ENCODE peak calls at places on chromosome 11, in eight cellular contexts. One of them, this sample, is unnamed.

GRCh38 chr11:23540101-23540561 is 679.9 kb upstream of the CCDC179 start:
- DNase-seq in K562: peak; percentile 18
- DNase-seq in SK-N-SH: peak; percentile 66
- DNase-seq in GM12878: peak; percentile 5
- DNase-seq in sigmoid colon: peak; percentile 44
- DNase-seq in upper lobe of left lung: no peak
- DNase-seq in H1: peak; percentile 49
- DNase-seq in stomach: no peak
- DNase-seq in this sample: no peak

GRCh38 chr11:128738942-128739341 is 45.1 kb downstream of the FLI1 start:
- DNase-seq in K562: no peak
- DNase-seq in SK-N-SH: no peak
- DNase-seq in GM12878: no peak
- DNase-seq in sigmoid colon: no peak
- DNase-seq in upper lobe of left lung: no peak
- DNase-seq in H1: no peak
- DNase-seq in stomach: no peak
- DNase-seq in this sample: no peak

GRCh38 chr11:118435233-118435892 is 929 bp upstream of the KMT2A start:
- DNase-seq in K562: peak; percentile 64
- DNase-seq in SK-N-SH: peak; percentile 83
- DNase-seq in GM12878: no peak
- DNase-seq in sigmoid colon: peak; percentile 72
- DNase-seq in upper lobe of left lung: peak; percentile 63
- DNase-seq in H1: peak; percentile 73
- DNase-seq in stomach: peak; percentile 53
- DNase-seq in this sample: peak; percentile 67

GRCh38 chr11:82233211-82233610 is 500.5 kb downstream of the FAM181B start:
- DNase-seq in K562: no peak
- DNase-seq in SK-N-SH: no peak
- DNase-seq in GM12878: no peak
- DNase-seq in sigmoid colon: no peak
- DNase-seq in upper lobe of left lung: no peak
- DNase-seq in H1: no peak
- DNase-seq in stomach: no peak
- DNase-seq in this sample: no peak

GRCh38 chr11:124897681-124898680 is at the start of gene ROBO4:
- DNase-seq in K562: no peak
- DNase-seq in SK-N-SH: peak; percentile 15
- DNase-seq in GM12878: no peak
- DNase-seq in sigmoid colon: peak; percentile 70
- DNase-seq in upper lobe of left lung: peak; percentile 47
- DNase-seq in H1: no peak
- DNase-seq in stomach: no peak
- DNase-seq in this sample: no peak

GRCh38 chr11:11988099-11988651 is 20.3 kb downstream of the DKK3 start:
- DNase-seq in K562: no peak
- DNase-seq in SK-N-SH: no peak
- DNase-seq in GM12878: no peak
- DNase-seq in sigmoid colon: peak; percentile 53
- DNase-seq in upper lobe of left lung: no peak
- DNase-seq in H1: no peak
- DNase-seq in stomach: no peak
- DNase-seq in this sample: no peak

GRCh38 chr11:72228229-72228843 is 3.8 kb downstream of the INPPL1 start:
- DNase-seq in K562: no peak
- DNase-seq in SK-N-SH: no peak
- DNase-seq in GM12878: no peak
- DNase-seq in sigmoid colon: no peak
- DNase-seq in upper lobe of left lung: peak; percentile 20
- DNase-seq in H1: no peak
- DNase-seq in stomach: peak; percentile 24
- DNase-seq in this sample: no peak

GRCh38 chr11:10902756-10903155 is 44.9 kb upstream of the ZBED5 start:
- DNase-seq in K562: no peak
- DNase-seq in SK-N-SH: no peak
- DNase-seq in GM12878: no peak
- DNase-seq in sigmoid colon: no peak
- DNase-seq in upper lobe of left lung: no peak
- DNase-seq in H1: no peak
- DNase-seq in stomach: no peak
- DNase-seq in this sample: no peak

DNA sequence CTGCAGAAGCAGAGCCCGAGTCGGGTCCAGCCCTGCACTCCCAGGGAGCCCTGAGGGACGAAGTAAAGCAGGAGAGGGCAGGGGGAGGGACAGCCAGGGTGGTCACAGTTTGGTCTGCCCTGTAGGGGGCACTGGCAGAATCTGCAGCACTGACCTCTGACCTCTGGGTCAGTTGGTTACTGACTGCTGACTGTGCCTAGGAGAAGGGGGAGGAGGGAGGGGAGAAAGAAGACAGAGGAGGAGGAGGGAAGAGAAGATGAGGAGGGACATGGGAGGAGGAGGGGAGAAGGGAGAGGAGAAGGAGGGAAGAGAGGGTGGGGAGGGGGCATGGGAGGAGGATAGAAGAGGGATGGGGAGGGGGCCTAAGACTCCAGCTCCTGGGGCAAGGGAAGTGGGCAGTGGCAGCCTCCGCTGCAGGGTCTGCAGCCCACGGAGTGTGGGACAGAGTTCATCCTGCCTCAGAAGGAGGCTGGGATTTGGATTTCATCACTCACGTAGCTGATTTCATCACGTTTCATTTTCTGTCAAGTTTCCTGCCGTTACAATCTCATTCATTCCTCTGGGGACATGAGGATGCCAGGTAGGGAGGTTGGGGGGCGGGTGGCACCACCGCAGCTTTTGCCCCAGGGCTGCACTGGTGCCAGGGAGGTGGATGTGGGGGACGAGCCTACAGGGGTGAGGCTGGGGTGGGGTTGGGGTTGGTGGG is 55.2 kb downstream of the FLRT1 start:
- DNase-seq in K562: peak; percentile 59
- DNase-seq in SK-N-SH: no peak
- DNase-seq in GM12878: no peak
- DNase-seq in sigmoid colon: no peak
- DNase-seq in upper lobe of left lung: no peak
- DNase-seq in H1: no peak
- DNase-seq in stomach: no peak
- DNase-seq in this sample: no peak
- TF ChIP-seq POLR2AphosphoS5 in K562: no peak
- TF ChIP-seq POLR2AphosphoS5 in SK-N-SH: no peak
- TF ChIP-seq POLR2AphosphoS5 in GM12878: no peak
- TF ChIP-seq POLR2AphosphoS5 in sigmoid colon: no peak
- TF ChIP-seq POLR2AphosphoS5 in upper lobe of left lung: no peak
- TF ChIP-seq POLR2AphosphoS5 in H1: no peak
- TF ChIP-seq POLR2AphosphoS5 in stomach: no peak
- TF ChIP-seq POLR2AphosphoS5 in this sample: no peak

GRCh38 chr11:22263613-22264012 is 70.7 kb downstream of the ANO5 start:
- DNase-seq in K562: no peak
- DNase-seq in SK-N-SH: no peak
- DNase-seq in GM12878: no peak
- DNase-seq in sigmoid colon: no peak
- DNase-seq in upper lobe of left lung: peak; percentile 22
- DNase-seq in H1: no peak
- DNase-seq in stomach: no peak
- DNase-seq in this sample: no peak
- TF ChIP-seq EP300 in K562: no peak
- TF ChIP-seq EP300 in SK-N-SH: no peak
- TF ChIP-seq EP300 in GM12878: no peak
- TF ChIP-seq EP300 in sigmoid colon: no peak
- TF ChIP-seq EP300 in upper lobe of left lung: no peak
- TF ChIP-seq EP300 in H1: no peak
- TF ChIP-seq EP300 in stomach: no peak
- TF ChIP-seq EP300 in this sample: no peak

DNA sequence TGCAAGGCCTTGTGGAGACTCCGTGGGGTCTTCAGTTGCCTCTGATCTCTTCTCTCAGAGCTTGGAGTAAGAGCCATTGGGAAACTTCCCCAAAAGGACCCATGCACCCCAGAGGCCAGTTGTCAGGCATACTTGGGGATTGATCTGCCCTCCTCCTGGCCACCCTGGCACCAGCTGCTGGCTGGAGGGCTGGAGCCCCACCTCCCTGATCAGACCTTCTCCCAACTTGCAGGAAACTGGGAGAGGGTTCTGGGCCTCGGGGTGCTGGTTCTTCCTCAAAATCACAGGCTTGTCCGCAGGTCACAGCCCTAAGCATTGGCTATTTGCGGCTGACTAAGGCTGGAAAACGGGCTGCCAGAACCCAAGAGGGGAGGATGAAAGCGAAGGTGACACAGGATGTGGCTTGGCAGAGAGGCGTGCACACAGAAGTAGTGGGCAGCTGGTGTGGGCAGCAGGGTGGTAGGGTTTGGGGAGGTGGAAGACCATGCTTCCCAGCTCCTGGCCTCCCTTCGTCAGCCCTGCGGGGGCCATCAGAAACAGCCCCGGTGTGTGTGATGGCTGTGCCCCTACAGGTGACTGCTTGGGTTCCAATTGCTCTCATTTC is 1.3 kb upstream of the DGKZ start:
- DNase-seq in K562: no peak
- DNase-seq in SK-N-SH: no peak
- DNase-seq in GM12878: no peak
- DNase-seq in sigmoid colon: no peak
- DNase-seq in upper lobe of left lung: no peak
- DNase-seq in H1: no peak
- DNase-seq in stomach: no peak
- DNase-seq in this sample: no peak
- H3K4me1 ChIP-seq in K562: peaks cover 15% of the 10 kb centered on the region
- H3K4me1 ChIP-seq in SK-N-SH: peaks cover 23% of the 10 kb centered on the region
- H3K4me1 ChIP-seq in GM12878: peaks cover 32% of the 10 kb centered on the region
- H3K4me1 ChIP-seq in sigmoid colon: peaks cover 24% of the 10 kb centered on the region
- H3K4me1 ChIP-seq in upper lobe of left lung: peaks cover 88% of the 10 kb centered on the region
- H3K4me1 ChIP-seq in H1: peaks cover 47% of the 10 kb centered on the region
- H3K4me1 ChIP-seq in stomach: peaks cover 56% of the 10 kb centered on the region
- H3K4me1 ChIP-seq in this sample: peaks cover 24% of the 10 kb centered on the region

GRCh38 chr11:87740513-87740912 is 434.7 kb downstream of the RAB38 start:
- DNase-seq in K562: no peak
- DNase-seq in SK-N-SH: no peak
- DNase-seq in GM12878: no peak
- DNase-seq in sigmoid colon: no peak
- DNase-seq in upper lobe of left lung: no peak
- DNase-seq in H1: no peak
- DNase-seq in stomach: no peak
- DNase-seq in this sample: no peak

GRCh38 chr11:87740968-87741367 is 434.3 kb downstream of the RAB38 start:
- DNase-seq in K562: no peak
- DNase-seq in SK-N-SH: no peak
- DNase-seq in GM12878: no peak
- DNase-seq in sigmoid colon: no peak
- DNase-seq in upper lobe of left lung: no peak
- DNase-seq in H1: no peak
- DNase-seq in stomach: no peak
- DNase-seq in this sample: no peak

GRCh38 chr11:87739766-87740165 is 435.5 kb downstream of the RAB38 start:
- DNase-seq in K562: no peak
- DNase-seq in SK-N-SH: no peak
- DNase-seq in GM12878: no peak
- DNase-seq in sigmoid colon: no peak
- DNase-seq in upper lobe of left lung: no peak
- DNase-seq in H1: no peak
- DNase-seq in stomach: no peak
- DNase-seq in this sample: no peak

GRCh38 chr11:87736928-87737327 is 438.3 kb downstream of the RAB38 start:
- DNase-seq in K562: no peak
- DNase-seq in SK-N-SH: no peak
- DNase-seq in GM12878: no peak
- DNase-seq in sigmoid colon: no peak
- DNase-seq in upper lobe of left lung: no peak
- DNase-seq in H1: no peak
- DNase-seq in stomach: no peak
- DNase-seq in this sample: no peak
- TF ChIP-seq POLR2AphosphoS5 in K562: no peak
- TF ChIP-seq POLR2AphosphoS5 in SK-N-SH: no peak
- TF ChIP-seq POLR2AphosphoS5 in GM12878: no peak
- TF ChIP-seq POLR2AphosphoS5 in sigmoid colon: no peak
- TF ChIP-seq POLR2AphosphoS5 in upper lobe of left lung: no peak
- TF ChIP-seq POLR2AphosphoS5 in H1: no peak
- TF ChIP-seq POLR2AphosphoS5 in stomach: no peak
- TF ChIP-seq POLR2AphosphoS5 in this sample: no peak